ENCODE peak calls at places on chromosomes 1 and 21, in nine cellular contexts. U is stomach, P is transverse colon, C is suprapubic skin, I is upper lobe of left lung, D is HepG2, O is GM12878, N is K562, G is esophagus muscularis mucosa. X is an unnamed sample.

GRCh38 chr1:165288301-165289120 is 68.0 kb downstream of the LMX1A start:
- DNase-seq in U (no peak), P (peak), C (no peak), I (peak), D (no peak), O (no peak), N (no peak), G (no peak), X (no peak)

GRCh38 chr1:232904566-232904965 is 45.8 kb upstream of the NTPCR start:
- DNase-seq in U (no peak), P (no peak), C (no peak), I (no peak), D (no peak), O (no peak), N (no peak), G (no peak), X (no peak)

GRCh38 chr1:61220531-61220930 is 138.2 kb downstream of the NFIA start:
- DNase-seq in U (no peak), P (no peak), C (no peak), I (no peak), D (no peak), O (no peak), N (no peak), G (no peak), X (no peak)

GRCh38 chr1:31834501-31834900 is 18.7 kb upstream of the SPOCD1 start:
- DNase-seq in U (no peak), P (peak), C (peak), I (no peak), D (peak), O (no peak), N (no peak), G (no peak), X (no peak)

GRCh38 chr1:117627562-117628165 is 21.8 kb downstream of the TENT5C start:
- DNase-seq in U (peak), P (no peak), C (no peak), I (no peak), D (no peak), O (no peak), N (no peak), G (no peak), X (no peak)

GRCh38 chr1:28236656-28237331 is 870 bp downstream of the ATP5IF1 start:
- DNase-seq in U (no peak), P (no peak), C (no peak), I (no peak), D (no peak), O (no peak), N (peak), G (no peak), X (no peak)

GRCh38 chr21:45574691-45575090 is 32.5 kb upstream of the SLC19A1 start:
- DNase-seq in U (no peak), P (no peak), C (peak), I (no peak), D (no peak), O (no peak), N (no peak), G (no peak), X (peak)

GRCh38 chr1:245549981-245550701 is 395.4 kb downstream of the KIF26B start:
- DNase-seq in U (no peak), P (no peak), C (no peak), I (no peak), D (no peak), O (no peak), N (no peak), G (no peak), X (no peak)

GRCh38 chr1:210301254-210301955 is 27.3 kb upstream of the HHAT start:
- DNase-seq in U (no peak), P (no peak), C (no peak), I (no peak), D (no peak), O (no peak), N (no peak), G (no peak), X (no peak)

GRCh38 chr21:31284797-31285397 is 59.2 kb downstream of the TIAM1 start:
- DNase-seq in U (no peak), P (no peak), C (no peak), I (no peak), D (no peak), O (no peak), N (no peak), G (no peak), X (no peak)

GRCh38 chr1:216186816-216187215 is 236.4 kb downstream of the USH2A start:
- DNase-seq in U (no peak), P (no peak), C (no peak), I (no peak), D (no peak), O (no peak), N (no peak), G (no peak), X (no peak)

GRCh38 chr1:247747616-247748015 is 325 bp downstream of the OR14A2 start:
- DNase-seq in U (no peak), P (no peak), C (no peak), I (peak), D (no peak), O (no peak), N (no peak), G (no peak), X (no peak)

GRCh38 chr1:37794372-37795339 is 1.0 kb downstream of the MANEAL start:
- DNase-seq in U (no peak), P (no peak), C (no peak), I (no peak), D (no peak), O (no peak), N (peak), G (no peak), X (no peak)

GRCh38 chr1:30977105-30977504 is 68.5 kb upstream of the SDC3 start:
- DNase-seq in U (no peak), P (no peak), C (no peak), I (no peak), D (peak), O (no peak), N (no peak), G (no peak), X (no peak)

GRCh38 chr1:96472471-96472870 is 249.1 kb upstream of the PTBP2 start:
- DNase-seq in U (no peak), P (no peak), C (no peak), I (no peak), D (no peak), O (no peak), N (no peak), G (no peak), X (no peak)

GRCh38 chr1:37347104-37347503 is 127.3 kb upstream of the ZC3H12A start:
- DNase-seq in U (no peak), P (no peak), C (no peak), I (no peak), D (no peak), O (no peak), N (no peak), G (no peak), X (no peak)

GRCh38 chr1:203274603-203275381 is 30.5 kb upstream of the BTG2 start:
- DNase-seq in U (no peak), P (no peak), C (no peak), I (no peak), D (no peak), O (no peak), N (no peak), G (peak), X (peak)

GRCh38 chr1:246262281-246262680 is 244.8 kb downstream of the SMYD3 start:
- DNase-seq in U (no peak), P (no peak), C (no peak), I (no peak), D (no peak), O (no peak), N (no peak), G (no peak), X (no peak)

GRCh38 chr1:111164151-111164550 is 24.1 kb downstream of the CEPT1 start:
- DNase-seq in U (no peak), P (no peak), C (no peak), I (no peak), D (no peak), O (no peak), N (no peak), G (no peak), X (no peak)

GRCh38 chr1:244460195-244460594 is 878 bp upstream of the CATSPERE start:
- DNase-seq in U (no peak), P (no peak), C (no peak), I (no peak), D (no peak), O (no peak), N (no peak), G (no peak), X (no peak)

GRCh38 chr1:201711811-201712210 is 117.1 kb upstream of the IPO9 start:
- DNase-seq in U (no peak), P (no peak), C (no peak), I (no peak), D (no peak), O (no peak), N (no peak), G (no peak), X (peak)

GRCh38 chr1:99264201-99265021 is at the start of gene PLPPR4:
- DNase-seq in U (peak), P (peak), C (peak), I (peak), D (no peak), O (no peak), N (peak), G (no peak), X (peak)

GRCh38 chr1:56194911-56195310 is 384.5 kb downstream of the PLPP3 start:
- DNase-seq in U (no peak), P (no peak), C (no peak), I (no peak), D (no peak), O (no peak), N (no peak), G (no peak), X (no peak)

GRCh38 chr1:223887724-223888428 is 42.1 kb upstream of the TP53BP2 start:
- DNase-seq in U (no peak), P (peak), C (no peak), I (no peak), D (no peak), O (no peak), N (no peak), G (no peak), X (no peak)

GRCh38 chr1:182615468-182616129 is 11.4 kb upstream of the RGS16 start:
- DNase-seq in U (no peak), P (no peak), C (peak), I (no peak), D (no peak), O (no peak), N (no peak), G (no peak), X (peak)

GRCh38 chr1:228068359-228068758 is 14.1 kb upstream of the ARF1 start:
- DNase-seq in U (no peak), P (no peak), C (no peak), I (no peak), D (no peak), O (no peak), N (no peak), G (no peak), X (no peak)

GRCh38 chr1:157249326-157249725 is 111.1 kb upstream of the ETV3 start:
- DNase-seq in U (no peak), P (no peak), C (no peak), I (no peak), D (no peak), O (peak), N (no peak), G (no peak), X (no peak)

GRCh38 chr1:2597441-2598328 is 11.1 kb downstream of the PRXL2B start:
- DNase-seq in U (no peak), P (no peak), C (peak), I (peak), D (no peak), O (no peak), N (peak), G (no peak), X (peak)

GRCh38 chr1:96538883-96539282 is 182.7 kb upstream of the PTBP2 start:
- DNase-seq in U (no peak), P (peak), C (peak), I (no peak), D (no peak), O (no peak), N (no peak), G (no peak), X (peak)

GRCh38 chr1:9233241-9233941 is 1.2 kb upstream of the H6PD start:
- DNase-seq in U (peak), P (peak), C (peak), I (peak), D (peak), O (no peak), N (no peak), G (peak), X (peak)
- TF ChIP-seq EP300 in U (peak), P (peak), C (peak), I (peak), D (peak), O (no peak), N (no peak), G (peak), X (peak)

DNA sequence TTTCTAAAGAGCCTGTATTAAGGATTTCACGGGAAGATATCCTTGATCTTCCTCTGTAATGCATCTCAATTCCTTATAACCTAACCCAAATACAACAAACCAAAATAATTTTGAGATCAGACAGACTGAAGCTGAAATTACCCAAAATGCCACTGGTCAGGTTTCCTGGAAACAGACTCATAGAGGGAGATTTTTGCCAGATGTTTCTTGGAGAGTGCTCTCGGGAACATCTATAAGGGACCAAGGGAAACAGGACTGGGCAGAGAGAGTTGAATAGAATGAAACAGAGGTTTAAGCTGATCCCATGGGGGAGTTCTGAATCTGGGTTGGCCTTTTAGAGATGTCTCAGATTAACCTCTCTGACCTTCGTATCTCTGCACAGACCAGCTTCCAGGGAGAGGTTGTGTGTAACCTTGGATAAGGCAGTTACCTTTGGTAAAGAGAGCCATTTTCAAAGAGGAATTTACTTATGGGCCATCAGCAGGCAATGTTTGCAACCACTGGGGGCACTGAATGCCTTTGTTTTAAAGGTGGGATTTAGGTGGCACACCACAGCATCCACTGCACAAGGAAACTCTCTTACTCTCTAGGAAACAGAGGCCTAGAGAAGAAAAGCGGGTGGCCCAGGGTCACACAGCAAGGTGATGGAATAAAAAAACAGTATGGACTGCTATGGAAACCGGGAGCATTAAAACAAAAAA is 130.8 kb upstream of the SGIP1 start:
- DNase-seq in U (no peak), P (no peak), C (no peak), I (no peak), D (no peak), O (no peak), N (no peak), G (no peak), X (no peak)
- TF ChIP-seq CTCF in U (no peak), P (no peak), C (no peak), I (no peak), D (no peak), O (peak), N (no peak), G (no peak), X (no peak)

GRCh38 chr1:50378757-50379156 is 44.5 kb downstream of the DMRTA2 start:
- DNase-seq in U (no peak), P (no peak), C (no peak), I (no peak), D (no peak), O (no peak), N (no peak), G (no peak), X (no peak)
- TF ChIP-seq POLR2AphosphoS5 in U (no peak), P (no peak), C (no peak), I (no peak), D (no peak), O (no peak), N (no peak), G (no peak), X (no peak)

DNA sequence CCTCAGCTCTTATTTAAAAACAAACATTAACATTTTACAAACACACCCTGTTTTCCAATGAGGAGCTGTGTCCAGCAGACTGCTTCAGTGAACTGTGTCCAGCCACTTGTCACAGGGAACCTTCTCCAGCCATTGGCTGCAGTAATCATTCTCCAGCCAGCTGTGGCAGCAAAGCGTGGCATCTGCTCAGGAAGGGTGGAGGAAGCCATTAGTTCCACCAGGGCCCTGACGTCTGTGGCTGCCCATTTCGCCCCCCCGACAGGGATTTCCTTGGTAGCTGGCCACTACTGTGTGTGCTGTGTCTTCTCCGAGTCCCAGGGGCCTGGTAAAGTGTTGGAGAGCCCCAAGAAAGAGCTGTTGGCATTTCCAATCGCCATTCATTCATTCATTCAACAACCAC is 62.8 kb upstream of the SELENON start:
- DNase-seq in U (no peak), P (no peak), C (no peak), I (no peak), D (no peak), O (no peak), N (no peak), G (no peak), X (peak)
- TF ChIP-seq EP300 in U (no peak), P (no peak), C (no peak), I (no peak), D (no peak), O (no peak), N (no peak), G (no peak), X (no peak)

DNA sequence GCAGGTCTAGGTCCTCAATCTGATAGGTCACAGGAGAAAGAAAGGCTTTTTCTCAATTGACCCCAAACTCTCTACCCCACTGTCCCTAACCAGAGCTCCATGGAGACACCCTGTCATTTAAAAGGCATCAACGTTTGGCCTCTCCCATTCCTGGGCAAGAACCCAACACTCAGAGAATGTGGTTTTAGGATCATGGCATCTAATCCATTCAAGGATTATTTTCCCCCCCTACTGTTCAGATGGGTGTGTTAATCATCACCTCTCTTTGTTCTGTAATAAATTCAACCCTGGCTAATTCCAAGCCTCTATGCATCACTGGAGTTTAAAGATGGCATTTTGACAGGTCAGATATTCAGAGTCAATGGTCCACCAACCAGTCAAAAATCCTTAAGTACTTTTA is 42.7 kb downstream of the TBX15 start:
- DNase-seq in U (no peak), P (no peak), C (no peak), I (no peak), D (no peak), O (no peak), N (no peak), G (no peak), X (no peak)
- TF ChIP-seq CTCF in U (no peak), P (no peak), C (no peak), I (no peak), D (no peak), O (no peak), N (no peak), G (no peak), X (no peak)

GRCh38 chr1:1041873-1042272 is 22.0 kb downstream of the AGRN start:
- DNase-seq in U (no peak), P (no peak), C (no peak), I (peak), D (no peak), O (no peak), N (no peak), G (no peak), X (no peak)

GRCh38 chr1:1039145-1039910 is 19.4 kb downstream of the AGRN start:
- DNase-seq in U (no peak), P (no peak), C (no peak), I (no peak), D (no peak), O (no peak), N (no peak), G (no peak), X (no peak)

GRCh38 chr1:1038694-1039093 is 18.8 kb downstream of the AGRN start:
- DNase-seq in U (no peak), P (no peak), C (no peak), I (no peak), D (no peak), O (no peak), N (no peak), G (no peak), X (no peak)

GRCh38 chr1:1041092-1041503 is 21.2 kb downstream of the AGRN start:
- DNase-seq in U (no peak), P (no peak), C (no peak), I (peak), D (no peak), O (no peak), N (no peak), G (no peak), X (no peak)

GRCh38 chr1:1040004-1040991 is 20.4 kb downstream of the AGRN start:
- DNase-seq in U (peak), P (peak), C (no peak), I (peak), D (no peak), O (no peak), N (peak), G (no peak), X (peak)
- TF ChIP-seq POLR2AphosphoS5 in U (no peak), P (no peak), C (no peak), I (no peak), D (no peak), O (no peak), N (no peak), G (no peak), X (no peak)

GRCh38 chr1:115665746-115666145 is 24.0 kb downstream of the VANGL1 start:
- DNase-seq in U (no peak), P (no peak), C (no peak), I (no peak), D (no peak), O (no peak), N (no peak), G (no peak), X (no peak)

GRCh38 chr1:115666702-115667101 is 24.9 kb downstream of the VANGL1 start:
- DNase-seq in U (peak), P (no peak), C (no peak), I (no peak), D (no peak), O (no peak), N (no peak), G (no peak), X (peak)

GRCh38 chr1:115666206-115666605 is 24.4 kb downstream of the VANGL1 start:
- DNase-seq in U (no peak), P (no peak), C (no peak), I (no peak), D (no peak), O (no peak), N (no peak), G (no peak), X (no peak)

GRCh38 chr1:115668579-115668978 is 26.8 kb downstream of the VANGL1 start:
- DNase-seq in U (no peak), P (no peak), C (no peak), I (no peak), D (no peak), O (no peak), N (no peak), G (no peak), X (no peak)

DNA sequence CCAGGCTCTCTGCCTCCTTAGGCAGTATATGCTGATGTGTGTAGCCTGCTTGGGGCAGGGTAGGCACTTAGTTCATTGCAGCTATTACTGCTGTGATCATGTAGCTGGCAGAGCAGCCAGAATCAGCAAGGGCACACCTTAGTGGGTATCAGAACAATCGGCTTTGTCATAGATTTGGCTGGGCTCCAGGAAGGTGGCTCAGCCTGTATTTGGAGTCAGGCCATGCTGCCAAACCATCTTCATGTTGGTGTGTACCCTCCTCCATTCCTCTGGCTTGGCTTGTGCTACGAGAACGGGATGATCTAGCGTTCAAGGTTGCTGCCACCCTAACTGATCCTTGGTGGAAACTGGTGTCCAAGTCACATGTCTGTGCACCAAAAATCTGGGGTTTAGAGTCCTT is 23.5 kb downstream of the VANGL1 start:
- DNase-seq in U (peak), P (peak), C (no peak), I (no peak), D (no peak), O (no peak), N (no peak), G (no peak), X (no peak)
- TF ChIP-seq EP300 in U (no peak), P (no peak), C (no peak), I (no peak), D (no peak), O (no peak), N (no peak), G (no peak), X (no peak)